ENCODE peak calls at places on chromosomes 11 and 22, in five cellular contexts. B, N, P, Q and L are unnamed samples.

GRCh38 chr11:131372243-131372930 is 2.0 kb downstream of the NTM start:
- DNase-seq in B (no peak), N (no peak), P (no peak), Q (no peak), L (no peak)

GRCh38 chr11:35035894-35036408 is 103.0 kb upstream of the CD44 start:
- DNase-seq in B (peak; percentile 98), N (no peak), P (peak; percentile 88), Q (peak; percentile 98), L (peak; percentile 61)

GRCh38 chr11:66784575-66784974 is 55.6 kb upstream of the SPTBN2 start:
- DNase-seq in B (no peak), N (no peak), P (no peak), Q (no peak), L (no peak)

GRCh38 chr11:60197442-60197841 is 14.6 kb upstream of the MS4A6A start:
- DNase-seq in B (no peak), N (no peak), P (no peak), Q (no peak), L (no peak)

GRCh38 chr11:45275823-45276222 is 10.3 kb downstream of the SYT13 start:
- DNase-seq in B (peak; percentile 52), N (no peak), P (no peak), Q (peak; percentile 10), L (no peak)

GRCh38 chr22:46797355-46797754 is 34.9 kb downstream of the TBC1D22A start:
- DNase-seq in B (peak; percentile 15), N (no peak), P (no peak), Q (no peak), L (no peak)

GRCh38 chr22:17954200-17954859 is 70.0 kb downstream of the MICAL3 start:
- DNase-seq in B (no peak), N (no peak), P (peak; percentile 90), Q (no peak), L (no peak)

GRCh38 chr11:33257897-33258630 is 883 bp downstream of the HIPK3 start:
- DNase-seq in B (peak; percentile 89), N (peak; percentile 84), P (peak; percentile 55), Q (peak; percentile 55), L (no peak)

GRCh38 chr11:12270817-12271216 is 106.6 kb upstream of the PARVA start:
- DNase-seq in B (no peak), N (no peak), P (no peak), Q (no peak), L (no peak)

GRCh38 chr11:61537326-61537725 is 28.8 kb downstream of the LRRC10B start:
- DNase-seq in B (no peak), N (no peak), P (no peak), Q (no peak), L (no peak)

GRCh38 chr11:3135491-3136440 is 29.3 kb downstream of the OSBPL5 start:
- DNase-seq in B (no peak), N (no peak), P (no peak), Q (no peak), L (no peak)

GRCh38 chr22:39275814-39276443 is 31.1 kb upstream of the PDGFB start:
- DNase-seq in B (no peak), N (no peak), P (no peak), Q (no peak), L (no peak)

GRCh38 chr11:115665345-115665901 is 161.2 kb upstream of the CADM1 start:
- DNase-seq in B (no peak), N (no peak), P (no peak), Q (no peak), L (no peak)

GRCh38 chr11:70413151-70413550 is 14.8 kb downstream of the CTTN start:
- DNase-seq in B (no peak), N (no peak), P (no peak), Q (no peak), L (no peak)

GRCh38 chr11:103968685-103969084 is 67.8 kb upstream of the DDI1 start:
- DNase-seq in B (no peak), N (no peak), P (no peak), Q (no peak), L (no peak)